ENCODE peak calls at places on chromosome 22, in seven cellular contexts. A is lower leg skin; W is dorsolateral prefrontal cortex; I is effector memory CD8-positive, alpha-beta T cell; D is NCI-H345; Y is fibroblast of the aortic adventitia; E is M059J. G is an unnamed sample.

GRCh38 chr22:20494978-20495860 is at the start of gene KLHL22:
- DNase-seq in A (peak), W (peak), I (no peak), D (peak), Y (peak), E (peak), G (peak)

GRCh38 chr22:46842606-46843005 is 80.2 kb downstream of the TBC1D22A start:
- DNase-seq in A (peak), W (no peak), I (no peak), D (peak), Y (no peak), E (no peak), G (no peak)

GRCh38 chr22:21070690-21071615 is 25.2 kb downstream of the LRRC74B start:
- DNase-seq in A (no peak), W (no peak), I (no peak), D (no peak), Y (no peak), E (no peak), G (no peak)

GRCh38 chr22:31136155-31136554 is 4.2 kb downstream of the PLA2G3 start:
- DNase-seq in A (no peak), W (no peak), I (no peak), D (no peak), Y (no peak), E (no peak), G (no peak)

GRCh38 chr22:38335077-38335476 is 17.8 kb upstream of the CSNK1E start:
- DNase-seq in A (no peak), W (no peak), I (no peak), D (no peak), Y (no peak), E (no peak), G (no peak)

GRCh38 chr22:23897320-23897719 is 3.1 kb downstream of the MIF start:
- DNase-seq in A (no peak), W (no peak), I (no peak), D (no peak), Y (no peak), E (no peak), G (no peak)

GRCh38 chr22:20843501-20843900 is 15.1 kb downstream of the PI4KA start:
- DNase-seq in A (no peak), W (no peak), I (no peak), D (no peak), Y (no peak), E (no peak), G (no peak)

GRCh38 chr22:46074771-46075551 is 75.4 kb upstream of the PPARA start:
- DNase-seq in A (peak), W (peak), I (no peak), D (peak), Y (no peak), E (no peak), G (no peak)

GRCh38 chr22:21632931-21633330 is 371 bp downstream of the CCDC116 start:
- DNase-seq in A (no peak), W (no peak), I (no peak), D (no peak), Y (no peak), E (no peak), G (no peak)

GRCh38 chr22:30335236-30335635 is 8.5 kb upstream of the TBC1D10A start:
- DNase-seq in A (no peak), W (no peak), I (no peak), D (no peak), Y (no peak), E (no peak), G (no peak)

GRCh38 chr22:49021926-49022815 is 805.5 kb downstream of the BRD1 start:
- DNase-seq in A (peak), W (peak), I (no peak), D (no peak), Y (no peak), E (no peak), G (no peak)

GRCh38 chr22:23177197-23177596 is 3.1 kb upstream of the BCR start:
- DNase-seq in A (no peak), W (no peak), I (no peak), D (no peak), Y (no peak), E (no peak), G (no peak)

GRCh38 chr22:44892243-44892642 is 117.6 kb downstream of the PHF21B start:
- DNase-seq in A (peak), W (no peak), I (no peak), D (no peak), Y (no peak), E (no peak), G (no peak)

GRCh38 chr22:26732284-26732683 is 74.9 kb downstream of the MIAT start:
- DNase-seq in A (no peak), W (no peak), I (no peak), D (no peak), Y (no peak), E (no peak), G (no peak)

GRCh38 chr22:49934144-49934890 is 15.9 kb downstream of the CRELD2 start:
- DNase-seq in A (no peak), W (no peak), I (no peak), D (no peak), Y (peak), E (peak), G (peak)

GRCh38 chr22:49404576-49405199 is 423.0 kb downstream of the BRD1 start:
- DNase-seq in A (peak), W (no peak), I (no peak), D (no peak), Y (no peak), E (no peak), G (no peak)

GRCh38 chr22:38881464-38881871 is 9.5 kb upstream of the CBX6 start:
- DNase-seq in A (peak), W (no peak), I (no peak), D (no peak), Y (peak), E (peak), G (no peak)

GRCh38 chr22:47218671-47219070 is 456.2 kb downstream of the TBC1D22A start:
- DNase-seq in A (peak), W (no peak), I (no peak), D (no peak), Y (no peak), E (no peak), G (no peak)

GRCh38 chr22:50674606-50675552 is 2.3 kb downstream of the SHANK3 start:
- DNase-seq in A (no peak), W (peak), I (no peak), D (peak), Y (no peak), E (peak), G (no peak)

GRCh38 chr22:41840216-41840615 is 7.3 kb downstream of the SREBF2 start:
- DNase-seq in A (no peak), W (no peak), I (no peak), D (no peak), Y (no peak), E (no peak), G (no peak)

GRCh38 chr22:32023251-32023827 is 19.7 kb upstream of the SLC5A1 start:
- DNase-seq in A (no peak), W (no peak), I (no peak), D (no peak), Y (no peak), E (no peak), G (no peak)

GRCh38 chr22:42752912-42753311 is 32.2 kb upstream of the A4GALT start:
- DNase-seq in A (no peak), W (no peak), I (no peak), D (no peak), Y (peak), E (no peak), G (no peak)

GRCh38 chr22:29026579-29026978 is 35.1 kb downstream of the C22orf31 start:
- DNase-seq in A (no peak), W (no peak), I (no peak), D (no peak), Y (no peak), E (no peak), G (no peak)

GRCh38 chr22:37999640-38000272 is 15.4 kb upstream of the SOX10 start:
- DNase-seq in A (no peak), W (no peak), I (no peak), D (peak), Y (peak), E (peak), G (no peak)